ENCODE peak calls at places on chromosome 3, in seven cellular contexts. P is Peyer's patch, O is esophagus muscularis mucosa, D is A549, S is testis, Z is uterus, U is HepG2. H is an unnamed sample.

GRCh38 chr3:11803977-11804903 is 42.4 kb downstream of the TAMM41 start:
- DNase-seq in U (peak; percentile 51), O (no peak), Z (peak; percentile 46), D (peak; percentile 68), S (peak; percentile 64), P (no peak), H (no peak)

GRCh38 chr3:52839892-52840545 is 5.2 kb upstream of the MUSTN1 start:
- DNase-seq in O (no peak), S (no peak), Z (no peak), P (no peak), D (no peak), U (no peak), H (no peak)

GRCh38 chr3:173398111-173398479 is 551 bp downstream of the NLGN1 start:
- DNase-seq in Z (peak; percentile 21), O (no peak), S (no peak), D (no peak), U (no peak), P (no peak), H (no peak)

GRCh38 chr3:111292117-111292516 is 220.5 kb downstream of the NECTIN3 start:
- DNase-seq in O (no peak), D (no peak), S (no peak), Z (no peak), P (no peak), U (no peak), H (no peak)

GRCh38 chr3:30193625-30194044 is 412.8 kb upstream of the TGFBR2 start:
- DNase-seq in U (peak; percentile 33), Z (no peak), P (no peak), O (no peak), D (no peak), S (no peak), H (no peak)

GRCh38 chr3:164458986-164459385 is 619.3 kb downstream of the SI start:
- DNase-seq in S (no peak), P (no peak), Z (no peak), D (no peak), U (no peak), O (no peak), H (no peak)

GRCh38 chr3:15535757-15536156 is 14.3 kb upstream of the COLQ start:
- DNase-seq in P (no peak), Z (no peak), D (no peak), O (no peak), U (no peak), S (no peak), H (no peak)

GRCh38 chr3:109023656-109024254 is 70.1 kb upstream of the GUCA1C start:
- DNase-seq in O (no peak), S (peak; percentile 51), Z (no peak), D (peak; percentile 6), U (peak; percentile 25), P (no peak), H (peak; percentile 23)

GRCh38 chr3:355622-356021 is 159.1 kb downstream of the CHL1 start:
- DNase-seq in P (no peak), Z (peak; percentile 73), S (no peak), U (no peak), O (no peak), D (no peak), H (peak; percentile 36)

GRCh38 chr3:4343258-4343657 is 40.1 kb downstream of the SETMAR start:
- DNase-seq in O (no peak), Z (no peak), D (no peak), S (no peak), U (no peak), P (no peak), H (no peak)

GRCh38 chr3:27633224-27633545 is 88.9 kb downstream of the EOMES start:
- DNase-seq in O (no peak), U (peak; percentile 3), S (peak; percentile 58), P (peak; percentile 49), D (peak; percentile 38), Z (no peak), H (no peak)

GRCh38 chr3:23480324-23480704 is 277.2 kb downstream of the UBE2E2 start:
- DNase-seq in U (no peak), Z (no peak), O (no peak), P (no peak), D (no peak), S (no peak), H (no peak)

GRCh38 chr3:190116551-190117067 is 4.1 kb downstream of the P3H2 start:
- DNase-seq in O (no peak), D (no peak), U (no peak), Z (no peak), P (no peak), S (no peak), H (no peak)

GRCh38 chr3:155065537-155065936 is 14.6 kb upstream of the MME start:
- DNase-seq in P (no peak), Z (no peak), D (no peak), U (no peak), O (no peak), S (no peak), H (no peak)

GRCh38 chr3:149409351-149409750 is 31.9 kb upstream of the TM4SF1 start:
- DNase-seq in P (no peak), U (no peak), Z (no peak), S (no peak), O (no peak), D (no peak), H (no peak)

GRCh38 chr3:187125319-187126031 is 13.8 kb downstream of the RPL39L start:
- DNase-seq in Z (no peak), O (peak; percentile 45), S (no peak), U (no peak), P (peak; percentile 45), D (no peak), H (no peak)

GRCh38 chr3:165505657-165506056 is 309.5 kb upstream of the SLITRK3 start:
- DNase-seq in D (no peak), O (no peak), P (no peak), U (no peak), S (no peak), Z (no peak), H (no peak)

GRCh38 chr3:56667973-56668579 is 15.0 kb downstream of the TASOR start:
- DNase-seq in O (no peak), U (no peak), S (no peak), D (no peak), Z (no peak), P (no peak), H (no peak)

GRCh38 chr3:64129106-64129505 is 96.2 kb downstream of the PRICKLE2 start:
- DNase-seq in O (no peak), Z (no peak), U (no peak), P (no peak), S (no peak), D (no peak), H (no peak)

GRCh38 chr3:16448691-16449090 is 64.8 kb downstream of the RFTN1 start:
- DNase-seq in U (no peak), P (peak; percentile 31), O (no peak), Z (peak; percentile 80), D (peak; percentile 25), S (peak; percentile 62), H (peak; percentile 85)

GRCh38 chr3:52004158-52004787 is 8.6 kb upstream of the RPL29 start:
- DNase-seq in D (no peak), U (peak; percentile 50), O (no peak), P (no peak), S (peak; percentile 62), Z (no peak), H (no peak)

GRCh38 chr3:157122116-157122515 is 37.8 kb downstream of the CCNL1 start:
- DNase-seq in Z (peak; percentile 80), O (no peak), S (no peak), D (peak; percentile 60), U (peak; percentile 43), P (no peak), H (no peak)

GRCh38 chr3:73228425-73228824 is 167.0 kb downstream of the EBLN2 start:
- DNase-seq in O (no peak), D (no peak), U (no peak), P (no peak), S (no peak), Z (no peak), H (no peak)

GRCh38 chr3:47860206-47860605 is 57.3 kb downstream of the DHX30 start:
- DNase-seq in O (no peak), Z (no peak), U (no peak), P (no peak), D (no peak), S (no peak), H (no peak)

GRCh38 chr3:188233320-188233719 is 79.4 kb downstream of the LPP start:
- DNase-seq in P (no peak), Z (peak; percentile 64), D (no peak), S (no peak), U (no peak), O (no peak), H (no peak)

GRCh38 chr3:160125188-160125587 is 100.0 kb upstream of the C3orf80 start:
- DNase-seq in Z (no peak), O (no peak), S (no peak), D (no peak), U (no peak), P (no peak), H (no peak)

GRCh38 chr3:42057561-42058211 is 33.5 kb upstream of the TRAK1 start:
- DNase-seq in U (no peak), S (no peak), D (no peak), O (no peak), P (peak; percentile 76), Z (no peak), H (no peak)
- H3K4me1 ChIP-seq in U (peaks cover 72% of the 10 kb centered on the region), S (peaks cover 24% of the 10 kb centered on the region), D (peaks cover 42% of the 10 kb centered on the region), O (peaks cover 70% of the 10 kb centered on the region), P (peaks cover 3% of the 10 kb centered on the region), Z (no peaks in the 10 kb centered on the region), H (peaks cover 2% of the 10 kb centered on the region)

GRCh38 chr3:130893240-130894129 is at the start of gene ATP2C1:
- DNase-seq in U (peak; percentile 92), O (peak; percentile 97), Z (peak; percentile 95), S (peak; percentile 95), D (peak; percentile 71), P (peak; percentile 93), H (peak; percentile 97)
- TF ChIP-seq POLR2A in U (peak; percentile 96), O (peak; percentile 51), Z (peak; percentile 80), S (peak; percentile 66), D (peak; percentile 58), P (peak; percentile 92), H (peak; percentile 76)

DNA sequence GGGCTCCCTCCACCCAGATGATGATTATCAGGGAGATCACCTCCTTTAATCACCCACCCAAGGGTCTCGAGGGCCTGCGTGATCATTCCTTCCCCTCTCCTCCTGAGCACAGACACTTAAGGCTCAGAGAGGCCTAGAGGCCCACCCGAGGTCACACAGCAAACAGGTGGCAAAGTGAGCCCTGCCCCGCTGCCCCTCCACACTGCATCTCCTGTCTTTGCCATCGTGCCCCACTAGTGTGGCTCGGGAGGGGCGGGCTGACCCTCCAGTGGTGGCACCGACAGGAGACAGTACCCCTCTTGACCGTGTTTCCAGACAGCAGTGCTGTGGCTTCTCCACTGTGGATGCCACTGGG is 4.9 kb upstream of the PLXND1 start:
- DNase-seq in Z (no peak), U (no peak), S (no peak), P (no peak), O (no peak), D (no peak), H (no peak)
- H3K4me1 ChIP-seq in Z (peaks cover 18% of the 10 kb centered on the region), U (peaks cover 88% of the 10 kb centered on the region), S (peaks cover 28% of the 10 kb centered on the region), P (no peaks in the 10 kb centered on the region), O (peaks cover 72% of the 10 kb centered on the region), D (peaks cover 76% of the 10 kb centered on the region), H (no peaks in the 10 kb centered on the region)

DNA sequence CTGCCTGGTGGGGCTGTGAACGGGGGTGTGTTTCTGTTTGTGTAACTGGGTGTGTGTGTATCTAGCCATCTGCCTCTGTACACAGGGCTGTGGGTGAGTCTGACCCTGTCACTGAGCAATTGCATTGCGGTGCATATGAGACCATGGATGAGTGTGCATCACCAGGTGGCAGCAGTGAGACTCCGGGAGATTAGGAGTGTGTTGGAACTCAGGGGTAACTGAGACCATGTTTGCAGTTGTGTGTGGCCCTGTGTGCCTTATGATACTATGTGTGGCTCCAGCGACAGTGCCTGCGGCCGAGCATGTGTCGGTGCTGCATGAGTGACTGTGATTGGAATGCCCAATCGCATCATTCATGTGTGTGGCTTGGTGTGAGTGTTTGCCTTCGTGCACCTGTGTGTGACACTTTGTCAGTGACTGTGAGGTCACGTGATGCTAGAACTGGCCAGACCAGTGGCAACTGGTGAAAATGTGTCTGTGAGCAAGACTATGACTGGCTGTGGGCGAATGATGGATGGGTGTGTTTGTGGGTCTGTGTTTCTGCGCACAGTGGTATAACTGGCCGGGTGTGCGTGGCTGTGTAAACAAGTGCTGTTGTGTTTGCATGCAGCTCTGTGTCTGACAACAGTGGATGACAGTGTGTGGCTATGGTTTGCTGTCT is 14.0 kb downstream of the VILL start:
- DNase-seq in U (peak; percentile 88), D (peak; percentile 55), Z (peak; percentile 74), P (peak; percentile 73), O (no peak), S (peak; percentile 87), H (no peak)
- TF ChIP-seq POLR2A in U (no peak), D (no peak), Z (no peak), P (no peak), O (no peak), S (no peak), H (no peak)